ENCODE peak calls at places on chromosomes 3 and 15, in seven cellular contexts. S is A549, K is psoas muscle, X is tibial artery, W is kidney, H is heart right ventricle, M is breast epithelium. F is an unnamed sample. For H3K4me1, the result is how much of the 10 kb centered on the place peaks cover.

GRCh38 chr15:56496635-56497034 is 31.7 kb upstream of the MNS1 start:
- DNase-seq in S (peak), K (no peak), X (no peak), W (no peak), H (peak), M (no peak), F (no peak)

GRCh38 chr3:169118666-169119370 is 544.7 kb downstream of the MECOM start:
- DNase-seq in S (no peak), K (no peak), X (no peak), W (no peak), H (no peak), M (no peak), F (no peak)

GRCh38 chr15:77991029-77991406 is 86.5 kb downstream of the TBC1D2B start:
- DNase-seq in S (no peak), K (no peak), X (no peak), W (no peak), H (no peak), M (no peak), F (no peak)

GRCh38 chr15:79310612-79310984 is 314 bp upstream of the TMED3 start:
- DNase-seq in S (no peak), K (no peak), X (no peak), W (no peak), H (no peak), M (no peak), F (no peak)

GRCh38 chr3:170038434-170039110 is 777 bp downstream of the GPR160 start:
- DNase-seq in S (no peak), K (no peak), X (no peak), W (peak), H (no peak), M (no peak), F (no peak)

GRCh38 chr15:90201150-90201943 is at the start of gene SEMA4B:
- DNase-seq in S (peak), K (peak), X (peak), W (peak), H (peak), M (no peak), F (peak)

GRCh38 chr15:75673426-75674247 is 25.9 kb downstream of the SNX33 start:
- DNase-seq in S (no peak), K (peak), X (peak), W (peak), H (peak), M (no peak), F (peak)

GRCh38 chr3:8313591-8314298 is 187.9 kb upstream of the LMCD1 start:
- DNase-seq in S (no peak), K (no peak), X (no peak), W (no peak), H (no peak), M (no peak), F (no peak)

GRCh38 chr3:69761896-69762789 is 22.9 kb downstream of the MITF start:
- DNase-seq in S (no peak), K (no peak), X (no peak), W (no peak), H (no peak), M (no peak), F (no peak)

GRCh38 chr3:55000946-55001345 is 73.1 kb upstream of the LRTM1 start:
- DNase-seq in S (no peak), K (no peak), X (no peak), W (no peak), H (no peak), M (no peak), F (no peak)

GRCh38 chr3:48655586-48655985 is 7.1 kb downstream of the CELSR3 start:
- DNase-seq in S (no peak), K (no peak), X (no peak), W (no peak), H (no peak), M (no peak), F (no peak)

GRCh38 chr3:73603771-73604171 is 21.0 kb downstream of the PDZRN3 start:
- DNase-seq in S (no peak), K (no peak), X (no peak), W (no peak), H (no peak), M (no peak), F (no peak)

GRCh38 chr15:89243046-89243690 is 611 bp upstream of the FANCI start:
- DNase-seq in S (no peak), K (peak), X (peak), W (no peak), H (no peak), M (no peak), F (no peak)

GRCh38 chr3:158802399-158803023 is 657 bp downstream of the MFSD1 start:
- DNase-seq in S (no peak), K (peak), X (no peak), W (no peak), H (no peak), M (no peak), F (peak)

GRCh38 chr15:78875107-78875914 is 2.6 kb downstream of the MORF4L1 start:
- DNase-seq in S (no peak), K (no peak), X (no peak), W (no peak), H (no peak), M (no peak), F (peak)

GRCh38 chr3:127484601-127485388 is 105.7 kb downstream of the TPRA1 start:
- DNase-seq in S (no peak), K (no peak), X (peak), W (no peak), H (no peak), M (no peak), F (peak)

GRCh38 chr15:71595846-71596553 is 214.4 kb upstream of the NR2E3 start:
- DNase-seq in S (no peak), K (no peak), X (no peak), W (no peak), H (no peak), M (no peak), F (no peak)

GRCh38 chr3:136733317-136733833 is 18.8 kb downstream of the STAG1 start:
- DNase-seq in S (no peak), K (no peak), X (no peak), W (no peak), H (no peak), M (no peak), F (no peak)

GRCh38 chr3:187702507-187703033 is at the start of gene RTP2:
- DNase-seq in S (no peak), K (peak), X (no peak), W (no peak), H (no peak), M (no peak), F (no peak)

GRCh38 chr3:141643391-141643790 is 94.7 kb upstream of the RNF7 start:
- DNase-seq in S (no peak), K (no peak), X (no peak), W (no peak), H (no peak), M (peak), F (no peak)

GRCh38 chr15:81050806-81051205 is 50.1 kb downstream of the TLNRD1 start:
- DNase-seq in S (no peak), K (no peak), X (no peak), W (no peak), H (no peak), M (no peak), F (no peak)

GRCh38 chr15:81054236-81054635 is 53.5 kb downstream of the TLNRD1 start:
- DNase-seq in S (no peak), K (no peak), X (no peak), W (no peak), H (no peak), M (no peak), F (no peak)

GRCh38 chr15:81050259-81050658 is 49.5 kb downstream of the TLNRD1 start:
- DNase-seq in S (no peak), K (no peak), X (no peak), W (no peak), H (no peak), M (no peak), F (no peak)

GRCh38 chr15:81053621-81054020 is 52.9 kb downstream of the TLNRD1 start:
- DNase-seq in S (no peak), K (no peak), X (no peak), W (no peak), H (no peak), M (no peak), F (no peak)

DNA sequence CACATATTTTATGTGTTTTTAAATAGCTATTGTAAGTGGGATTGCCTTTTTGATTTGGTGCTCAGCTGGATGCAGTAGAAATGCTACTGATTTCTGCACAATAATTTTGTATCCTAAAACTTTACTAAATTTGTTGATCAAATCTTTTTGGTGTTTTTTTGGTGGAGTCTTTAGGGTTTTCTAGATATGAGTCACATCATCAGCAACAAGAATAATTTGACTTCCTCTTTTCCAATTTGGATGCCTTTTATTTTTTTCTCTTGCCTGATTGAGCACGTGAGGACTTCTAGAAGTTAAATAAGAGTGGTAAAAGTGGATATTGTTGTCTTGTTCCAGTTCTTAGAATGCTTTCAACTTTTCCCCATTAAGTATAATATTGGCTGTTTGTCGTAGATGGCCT is 51.3 kb downstream of the TLNRD1 start:
- DNase-seq in S (no peak), K (no peak), X (no peak), W (no peak), H (no peak), M (no peak), F (no peak)
- H3K27ac ChIP-seq in S (no peak), K (no peak), X (no peak), W (no peak), H (no peak), M (no peak), F (no peak)

DNA sequence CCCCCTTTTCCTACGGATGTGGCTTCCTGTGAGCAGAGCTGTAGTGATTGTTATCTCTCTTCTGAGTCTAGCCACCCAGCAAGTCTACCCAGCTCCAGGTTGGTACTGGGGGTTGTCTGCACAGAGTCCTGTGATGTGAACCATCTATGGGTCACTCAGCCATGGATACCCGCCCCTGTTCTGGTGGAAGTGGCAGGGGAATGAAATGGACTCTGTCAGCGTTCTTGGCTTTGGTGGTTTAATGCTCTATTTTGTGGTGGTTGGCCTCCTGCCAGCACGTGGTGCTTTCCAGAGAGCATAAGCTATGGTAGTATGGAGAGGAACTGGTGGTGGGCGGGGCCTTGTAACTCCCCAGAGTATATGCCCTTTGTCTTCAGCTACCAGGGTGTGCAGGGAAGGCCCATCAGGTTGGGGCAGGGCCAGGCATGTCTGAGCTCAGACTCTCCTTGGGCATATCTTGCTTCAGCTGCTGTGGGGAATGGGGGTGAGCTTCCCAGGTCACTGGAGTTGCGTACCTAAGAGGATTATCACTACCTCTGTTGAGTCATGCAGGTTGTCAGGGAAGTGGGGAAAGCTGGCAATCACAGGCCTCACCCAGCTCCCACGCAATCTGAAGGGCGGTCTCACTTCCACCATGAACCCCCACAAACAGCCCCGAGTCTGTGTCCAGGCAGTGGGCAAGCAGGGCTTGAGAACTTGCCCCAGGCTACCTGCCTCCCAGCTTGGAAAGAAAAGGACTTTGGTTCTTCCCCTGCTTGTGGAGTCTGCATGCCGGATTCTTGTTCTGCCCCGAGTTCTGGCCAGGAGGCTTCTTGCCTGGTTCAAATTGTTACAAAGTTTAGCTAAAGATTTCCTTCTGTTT is 9.0 kb upstream of the ADGRG7 start:
- DNase-seq in S (no peak), K (no peak), X (no peak), W (peak), H (no peak), M (no peak), F (no peak)
- H3K4me3 ChIP-seq in S (no peak), K (no peak), X (no peak), W (no peak), H (no peak), M (no peak), F (no peak)

GRCh38 chr3:58035512-58035867 is 27.3 kb downstream of the FLNB start:
- DNase-seq in S (no peak), K (no peak), X (no peak), W (no peak), H (no peak), M (no peak), F (no peak)
- H3K4me1 ChIP-seq in S (half or more), K (under half), X (under half), W (under half), H (under half), M (under half), F (under half)

GRCh38 chr15:64773606-64774555 is 1.5 kb downstream of the RBPMS2 start:
- DNase-seq in S (no peak), K (no peak), X (no peak), W (peak), H (peak), M (no peak), F (no peak)

GRCh38 chr15:64772964-64773363 is 2.4 kb downstream of the RBPMS2 start:
- DNase-seq in S (no peak), K (no peak), X (no peak), W (no peak), H (no peak), M (no peak), F (no peak)

GRCh38 chr15:64775551-64776401 is at the start of gene RBPMS2:
- DNase-seq in S (peak), K (peak), X (no peak), W (peak), H (peak), M (no peak), F (no peak)

GRCh38 chr15:64776402-64776786 is 1.0 kb upstream of the RBPMS2 start:
- DNase-seq in S (no peak), K (no peak), X (no peak), W (peak), H (no peak), M (no peak), F (no peak)

DNA sequence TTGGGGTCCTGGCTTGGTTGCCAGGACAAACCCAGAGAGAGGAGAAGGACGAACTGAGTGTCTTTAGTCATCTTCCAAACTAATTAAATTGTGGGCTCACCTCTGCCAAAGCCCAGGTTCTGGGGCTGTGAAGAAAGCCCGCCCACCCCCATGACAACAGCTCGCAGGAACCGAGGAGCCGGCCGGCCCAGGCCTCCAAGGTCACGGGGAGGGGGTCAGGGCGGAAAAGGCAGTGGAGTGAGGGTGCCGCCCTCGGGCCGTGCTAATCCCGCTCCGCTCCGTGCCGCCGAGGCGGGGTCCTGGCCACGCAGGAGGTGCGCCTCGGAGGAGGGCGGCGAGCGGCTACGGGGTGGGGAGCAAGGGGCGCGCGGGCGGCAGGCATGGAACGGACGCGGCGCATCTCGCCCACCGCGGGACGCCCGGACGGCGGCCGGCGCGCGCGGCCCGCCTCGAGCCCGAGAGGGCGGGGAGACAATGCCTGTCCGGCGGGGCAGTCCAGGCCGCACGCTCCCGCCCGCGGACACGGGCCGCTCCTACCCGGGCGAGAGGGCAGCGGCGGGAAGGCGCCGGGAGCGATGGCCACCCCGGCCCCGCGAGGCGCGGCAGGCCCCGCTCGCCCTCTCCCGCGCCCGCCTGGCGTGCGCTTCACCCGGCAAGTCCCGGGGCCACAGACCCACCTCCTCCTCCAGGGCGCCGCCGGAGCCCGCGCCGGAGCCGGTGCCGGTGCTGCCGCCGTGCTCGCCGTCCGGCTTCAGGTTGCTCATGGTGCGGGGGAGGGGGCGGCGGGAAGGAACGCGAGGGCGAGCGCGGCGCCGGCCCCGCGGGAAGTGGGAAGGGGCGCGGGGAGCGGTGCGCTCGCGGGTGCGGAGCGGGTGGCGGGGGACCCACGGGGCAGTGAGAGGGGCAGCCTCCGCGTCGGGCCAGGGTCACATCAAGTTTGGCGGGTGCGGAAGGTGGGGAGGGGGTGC is 549 bp downstream of the RBPMS2 start:
- DNase-seq in S (no peak), K (no peak), X (no peak), W (peak), H (peak), M (no peak), F (no peak)
- H3K27ac ChIP-seq in S (peak), K (peak), X (peak), W (no peak), H (peak), M (no peak), F (no peak)

GRCh38 chr3:150370982-150371381 is 37.1 kb upstream of the TSC22D2 start:
- DNase-seq in S (no peak), K (no peak), X (no peak), W (no peak), H (no peak), M (no peak), F (no peak)
- H3K4me3 ChIP-seq in S (peak), K (peak), X (no peak), W (peak), H (no peak), M (no peak), F (no peak)

F was measured in aorta.